ENCODE peak calls at places on chromosomes 6 and 20, in seven cellular contexts. M, W, Q, C, J, T and N are unnamed samples.

GRCh38 chr6:17281100-17281496 is at the start of gene RBM24:
- DNase-seq in M (no peak), W (peak), Q (peak), C (peak), J (peak), T (peak), N (peak)

GRCh38 chr6:51299649-51300380 is 481.1 kb downstream of the TFAP2B start:
- DNase-seq in M (no peak), W (peak), Q (no peak), C (no peak), J (no peak), T (no peak), N (no peak)

GRCh38 chr6:119077643-119078448 is 618 bp downstream of the FAM184A start:
- DNase-seq in M (peak), W (peak), Q (peak), C (peak), J (peak), T (peak), N (no peak)

GRCh38 chr20:16349518-16350295 is 223.5 kb downstream of the KIF16B start:
- DNase-seq in M (no peak), W (no peak), Q (no peak), C (no peak), J (no peak), T (no peak), N (no peak)

GRCh38 chr20:5041433-5041832 is 40.1 kb upstream of the SLC23A2 start:
- DNase-seq in M (no peak), W (no peak), Q (no peak), C (no peak), J (no peak), T (peak), N (no peak)

GRCh38 chr6:152068622-152069261 is 261.3 kb downstream of the ESR1 start:
- DNase-seq in M (no peak), W (peak), Q (no peak), C (no peak), J (no peak), T (no peak), N (no peak)

GRCh38 chr6:112744827-112745226 is 397.7 kb downstream of the RFPL4B start:
- DNase-seq in M (no peak), W (peak), Q (no peak), C (no peak), J (no peak), T (no peak), N (no peak)

GRCh38 chr6:5305968-5306626 is 44.8 kb downstream of the FARS2 start:
- DNase-seq in M (no peak), W (no peak), Q (no peak), C (no peak), J (no peak), T (no peak), N (no peak)

GRCh38 chr6:37827603-37828265 is 8.2 kb downstream of the ZFAND3 start:
- DNase-seq in M (no peak), W (no peak), Q (no peak), C (no peak), J (no peak), T (no peak), N (no peak)

GRCh38 chr20:45890077-45890996 is 671 bp downstream of the NEURL2 start:
- DNase-seq in M (peak), W (peak), Q (peak), C (no peak), J (peak), T (peak), N (peak)

GRCh38 chr20:58458342-58459057 is 56.7 kb downstream of the APCDD1L start:
- DNase-seq in M (no peak), W (peak), Q (no peak), C (no peak), J (no peak), T (no peak), N (no peak)

GRCh38 chr6:74070091-74070490 is 374.1 kb downstream of the CD109 start:
- DNase-seq in M (no peak), W (no peak), Q (no peak), C (no peak), J (no peak), T (no peak), N (peak)

GRCh38 chr6:99612551-99613397 is 6.1 kb downstream of the PRDM13 start:
- DNase-seq in M (no peak), W (no peak), Q (no peak), C (no peak), J (peak), T (no peak), N (no peak)

GRCh38 chr6:72715119-72715518 is 93.3 kb downstream of the KCNQ5 start:
- DNase-seq in M (no peak), W (no peak), Q (no peak), C (no peak), J (no peak), T (no peak), N (no peak)

GRCh38 chr6:40442591-40442990 is 144.6 kb downstream of the LRFN2 start:
- DNase-seq in M (no peak), W (no peak), Q (no peak), C (no peak), J (no peak), T (no peak), N (no peak)

GRCh38 chr6:37607949-37608348 is 89.7 kb downstream of the MDGA1 start:
- DNase-seq in M (no peak), W (no peak), Q (no peak), C (no peak), J (no peak), T (no peak), N (no peak)

GRCh38 chr6:153043719-153044118 is 41.2 kb upstream of the MTRF1L start:
- DNase-seq in M (no peak), W (peak), Q (no peak), C (no peak), J (no peak), T (no peak), N (no peak)

GRCh38 chr6:157368359-157369049 is 12.5 kb upstream of the ZDHHC14 start:
- DNase-seq in M (no peak), W (no peak), Q (no peak), C (no peak), J (no peak), T (no peak), N (no peak)

GRCh38 chr20:25199473-25200265 is 4.2 kb downstream of the ENTPD6 start:
- DNase-seq in M (peak), W (no peak), Q (no peak), C (no peak), J (no peak), T (no peak), N (no peak)

GRCh38 chr20:51456511-51457280 is 85.8 kb downstream of the NFATC2 start:
- DNase-seq in M (peak), W (peak), Q (peak), C (peak), J (no peak), T (peak), N (peak)

GRCh38 chr20:17841751-17842191 is 126.8 kb downstream of the SNX5 start:
- DNase-seq in M (peak), W (no peak), Q (peak), C (no peak), J (no peak), T (no peak), N (no peak)

GRCh38 chr6:7561153-7561964 is 19.9 kb downstream of the DSP start:
- DNase-seq in M (no peak), W (peak), Q (no peak), C (no peak), J (no peak), T (no peak), N (no peak)

GRCh38 chr6:110703906-110704594 is 111.2 kb downstream of the CDK19 start:
- DNase-seq in M (no peak), W (peak), Q (no peak), C (no peak), J (no peak), T (no peak), N (no peak)

GRCh38 chr6:122068291-122068769 is 331.1 kb upstream of the HSF2 start:
- DNase-seq in M (no peak), W (no peak), Q (no peak), C (no peak), J (no peak), T (no peak), N (no peak)

GRCh38 chr20:50475879-50476292 is 34.3 kb upstream of the PTPN1 start:
- DNase-seq in M (no peak), W (peak), Q (peak), C (peak), J (no peak), T (no peak), N (no peak)

GRCh38 chr6:168157272-168158007 is 78.4 kb upstream of the FRMD1 start:
- DNase-seq in M (peak), W (peak), Q (no peak), C (no peak), J (peak), T (no peak), N (peak)

GRCh38 chr20:2420510-2420909 is 39.8 kb downstream of the TGM6 start:
- DNase-seq in M (no peak), W (no peak), Q (no peak), C (no peak), J (no peak), T (no peak), N (no peak)

GRCh38 chr6:34385793-34386195 is 6.7 kb downstream of the NUDT3 start:
- DNase-seq in M (no peak), W (no peak), Q (no peak), C (no peak), J (no peak), T (no peak), N (no peak)

GRCh38 chr6:38371312-38371672 is 268.4 kb downstream of the BTBD9 start:
- DNase-seq in M (no peak), W (no peak), Q (peak), C (no peak), J (no peak), T (no peak), N (no peak)

GRCh38 chr20:36808317-36809257 is 35.0 kb upstream of the DSN1 start:
- DNase-seq in M (no peak), W (peak), Q (no peak), C (peak), J (peak), T (peak), N (peak)

GRCh38 chr6:118632359-118632758 is 19.0 kb downstream of the CEP85L start:
- DNase-seq in M (no peak), W (peak), Q (no peak), C (no peak), J (no peak), T (no peak), N (no peak)

GRCh38 chr6:13383280-13384163 is 55.2 kb upstream of the TBC1D7 start:
- DNase-seq in M (no peak), W (peak), Q (no peak), C (no peak), J (no peak), T (no peak), N (no peak)

GRCh38 chr20:41177636-41178035 is 40.3 kb downstream of the PLCG1 start:
- DNase-seq in M (peak), W (peak), Q (no peak), C (peak), J (peak), T (peak), N (peak)

GRCh38 chr20:8527998-8528397 is 395.9 kb downstream of the PLCB1 start:
- DNase-seq in M (no peak), W (peak), Q (no peak), C (no peak), J (no peak), T (no peak), N (peak)

GRCh38 chr20:2942439-2942838 is 69.2 kb downstream of the PTPRA start:
- DNase-seq in M (no peak), W (no peak), Q (no peak), C (no peak), J (no peak), T (no peak), N (no peak)

GRCh38 chr6:125206389-125206788 is 52.8 kb downstream of the TPD52L1 start:
- DNase-seq in M (no peak), W (no peak), Q (no peak), C (no peak), J (no peak), T (no peak), N (no peak)
- TF ChIP-seq CTCF in M (no peak), W (no peak), Q (no peak), C (no peak), J (no peak), T (no peak), N (no peak)

GRCh38 chr6:56940977-56941376 is 13.9 kb upstream of the BEND6 start:
- DNase-seq in M (no peak), W (no peak), Q (no peak), C (no peak), J (no peak), T (no peak), N (no peak)
- TF ChIP-seq CTCF in M (no peak), W (no peak), Q (no peak), C (no peak), J (no peak), T (no peak), N (no peak)

GRCh38 chr6:30626484-30627366 is at the start of gene ATAT1:
- DNase-seq in M (peak), W (peak), Q (peak), C (peak), J (peak), T (peak), N (peak)
- TF ChIP-seq CTCF in M (no peak), W (peak), Q (peak), C (no peak), J (peak), T (no peak), N (peak)

GRCh38 chr20:11716945-11717248 is 200.8 kb upstream of the BTBD3 start:
- DNase-seq in M (no peak), W (no peak), Q (no peak), C (no peak), J (no peak), T (no peak), N (no peak)

GRCh38 chr20:11719153-11719552 is 198.5 kb upstream of the BTBD3 start:
- DNase-seq in M (no peak), W (no peak), Q (no peak), C (no peak), J (no peak), T (peak), N (no peak)

GRCh38 chr20:11718474-11719094 is 199.1 kb upstream of the BTBD3 start:
- DNase-seq in M (no peak), W (no peak), Q (no peak), C (no peak), J (no peak), T (no peak), N (no peak)

GRCh38 chr20:11717562-11717961 is 200.1 kb upstream of the BTBD3 start:
- DNase-seq in M (no peak), W (no peak), Q (no peak), C (no peak), J (no peak), T (no peak), N (no peak)

DNA sequence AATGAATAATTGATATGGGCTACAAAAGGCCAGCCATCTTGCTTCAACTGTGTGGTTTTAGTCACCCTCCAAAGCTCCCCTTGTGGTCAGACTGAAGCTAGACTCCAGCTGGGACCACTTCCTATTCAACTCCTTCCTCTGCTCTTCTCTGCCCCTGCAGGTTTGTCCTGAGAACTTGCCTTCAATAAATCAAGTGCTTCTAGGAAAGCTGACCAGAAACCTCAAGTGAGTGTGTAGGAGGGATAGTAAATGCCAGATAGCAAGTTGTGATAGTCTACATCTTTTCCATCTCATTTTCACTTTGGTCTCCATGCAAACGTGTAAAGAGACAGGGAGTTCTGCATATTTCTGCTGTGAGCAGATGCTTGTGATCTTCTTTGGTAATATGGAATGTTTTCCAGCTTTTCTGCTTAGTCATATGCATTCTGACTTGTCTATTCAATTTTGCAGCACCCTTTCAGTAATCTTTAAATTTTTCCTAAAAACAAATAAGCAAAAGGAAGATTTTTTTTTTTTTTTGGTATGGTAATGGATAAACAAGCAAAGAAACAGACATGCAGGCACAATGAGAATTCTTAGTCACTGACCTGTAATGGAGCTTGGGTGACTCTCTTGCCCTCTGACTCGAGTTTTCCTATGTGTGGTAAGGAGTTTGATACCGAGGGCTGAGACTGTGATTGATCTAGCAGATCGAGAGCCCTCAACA is 201.3 kb upstream of the BTBD3 start:
- DNase-seq in M (no peak), W (peak), Q (no peak), C (peak), J (no peak), T (peak), N (peak)
- TF ChIP-seq CTCF in M (no peak), W (peak), Q (no peak), C (peak), J (peak), T (peak), N (peak)

DNA sequence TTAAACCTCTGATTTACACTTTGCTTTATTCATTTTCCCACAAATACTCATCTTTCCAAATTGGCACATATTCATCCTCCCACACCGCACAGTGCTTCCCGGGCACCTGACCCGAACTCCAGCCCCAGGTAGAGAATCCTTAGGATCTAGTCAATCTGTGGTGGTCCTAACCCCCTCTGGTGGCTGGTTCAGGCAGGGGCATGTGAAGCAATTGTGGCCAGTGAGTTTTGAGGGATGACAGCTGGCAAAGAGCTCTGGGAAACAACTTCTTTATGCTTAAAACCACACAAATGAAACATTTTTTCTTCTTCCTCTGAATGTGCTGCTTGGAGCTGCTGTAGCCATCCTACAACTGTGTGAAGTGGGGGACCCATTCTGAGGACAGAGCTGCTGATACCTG is 54.7 kb downstream of the ELOVL5 start:
- DNase-seq in M (no peak), W (no peak), Q (no peak), C (no peak), J (peak), T (peak), N (no peak)
- TF ChIP-seq CTCF in M (peak), W (peak), Q (peak), C (peak), J (peak), T (peak), N (peak)